ENCODE peak calls at places on chromosomes 12 and 14, in seven cellular contexts. O is SW480, N is iris pigment epithelial cell, H is aorta, T is foreskin melanocyte, W is NCI-H774, Q is LoVo. V is an unnamed sample.

GRCh38 chr12:2753536-2753935 is 41.2 kb upstream of the FKBP4 start:
- DNase-seq in W (no peak), T (no peak), Q (no peak), N (no peak), H (no peak), O (no peak), V (no peak)

GRCh38 chr14:95727084-95727700 is 13.3 kb upstream of the TCL1A start:
- DNase-seq in T (no peak), H (no peak), W (peak; percentile 79), Q (no peak), O (no peak), N (no peak), V (no peak)

GRCh38 chr12:50951112-50951511 is 1.2 kb upstream of the HIGD1C start:
- DNase-seq in W (no peak), Q (no peak), H (no peak), N (no peak), O (no peak), T (no peak), V (no peak)

GRCh38 chr12:50174971-50175715 is 8.0 kb upstream of the CERS5 start:
- DNase-seq in Q (peak; percentile 69), N (peak; percentile 67), T (peak; percentile 64), W (peak; percentile 80), O (peak; percentile 53), H (no peak), V (peak; percentile 39)

GRCh38 chr14:102949062-102949800 is 26.8 kb downstream of the AMN start:
- DNase-seq in Q (no peak), N (peak; percentile 38), W (no peak), H (peak; percentile 67), T (no peak), O (peak; percentile 41), V (peak; percentile 48)

GRCh38 chr12:30515351-30515750 is 180.3 kb downstream of the IPO8 start:
- DNase-seq in Q (no peak), W (no peak), N (peak; percentile 21), T (peak; percentile 3), O (peak; percentile 13), H (no peak), V (no peak)

GRCh38 chr14:72903707-72904106 is 9.8 kb upstream of the DPF3 start:
- DNase-seq in Q (no peak), O (no peak), H (no peak), N (no peak), T (no peak), W (no peak), V (no peak)

GRCh38 chr14:22190411-22191191 is 398.4 kb downstream of the DAD1 start:
- DNase-seq in H (no peak), T (no peak), W (no peak), O (no peak), N (peak; percentile 83), Q (no peak), V (no peak)

GRCh38 chr14:68309631-68310030 is 483.2 kb downstream of the ZFP36L1 start:
- DNase-seq in O (no peak), T (no peak), W (no peak), N (no peak), H (peak; percentile 62), Q (no peak), V (no peak)

GRCh38 chr12:107320929-107321618 is 227.7 kb upstream of the CRY1 start:
- DNase-seq in N (peak; percentile 76), T (no peak), O (peak; percentile 56), Q (no peak), W (peak; percentile 49), H (peak; percentile 44), V (no peak)

GRCh38 chr14:31124197-31124596 is 83.4 kb downstream of the HECTD1 start:
- DNase-seq in Q (no peak), W (no peak), H (no peak), N (no peak), T (peak; percentile 10), O (peak; percentile 42), V (no peak)

GRCh38 chr12:32047357-32047828 is 59.3 kb upstream of the BICD1 start:
- DNase-seq in W (no peak), H (no peak), T (no peak), Q (no peak), O (no peak), N (no peak), V (no peak)

GRCh38 chr14:60254176-60254575 is 5.2 kb downstream of the PPM1A start:
- DNase-seq in O (no peak), N (no peak), H (no peak), Q (peak; percentile 28), W (no peak), T (no peak), V (no peak)

GRCh38 chr12:132444957-132445883 is 44.7 kb upstream of the FBRSL1 start:
- DNase-seq in T (no peak), N (no peak), H (peak; percentile 82), W (no peak), O (no peak), Q (no peak), V (peak; percentile 77)

GRCh38 chr12:26488339-26488738 is 293.0 kb downstream of the SSPN start:
- DNase-seq in O (no peak), H (no peak), T (no peak), N (no peak), Q (no peak), W (no peak), V (no peak)

GRCh38 chr12:20342111-20342510 is 26.2 kb upstream of the PDE3A start:
- DNase-seq in T (no peak), N (peak; percentile 58), W (no peak), Q (no peak), O (no peak), H (no peak), V (no peak)

GRCh38 chr12:113867258-113867657 is 98.9 kb downstream of the RBM19 start:
- DNase-seq in H (no peak), Q (no peak), W (no peak), T (no peak), O (no peak), N (peak; percentile 27), V (no peak)

GRCh38 chr12:123150804-123151678 is at the start of gene PITPNM2:
- DNase-seq in N (peak; percentile 70), W (peak; percentile 54), H (peak; percentile 64), Q (peak; percentile 87), T (no peak), O (peak; percentile 55), V (peak; percentile 76)

V was measured in GM10248.